ENCODE peak calls at places on chromosomes 1 and 21, in four cellular contexts. S is WTC11, X is neural progenitor cell, V is left cardiac atrium. T is an unnamed sample.

GRCh38 chr1:184418955-184419733 is 32.3 kb downstream of the C1orf21 start:
- DNase-seq in S (no peak), V (no peak), X (no peak), T (no peak)

GRCh38 chr1:22447581-22448215 is 4.0 kb upstream of the ZBTB40 start:
- DNase-seq in V (no peak), S (no peak), X (no peak), T (no peak)

GRCh38 chr1:15616704-15617172 is 520 bp upstream of the DDI2 start:
- DNase-seq in V (peak; percentile 42), S (no peak), X (peak; percentile 42), T (no peak)

GRCh38 chr1:178945763-178946266 is 74.9 kb upstream of the ANGPTL1 start:
- DNase-seq in V (no peak), X (peak; percentile 20), S (no peak), T (no peak)

GRCh38 chr1:223230161-223230881 is 87.3 kb upstream of the TLR5 start:
- DNase-seq in X (no peak), S (no peak), V (no peak), T (no peak)

GRCh38 chr21:37849703-37850102 is 66.6 kb downstream of the KCNJ6 start:
- DNase-seq in X (no peak), V (no peak), S (no peak), T (no peak)

GRCh38 chr1:212559929-212560328 is 48.6 kb upstream of the ATF3 start:
- DNase-seq in V (no peak), S (no peak), X (no peak), T (no peak)

GRCh38 chr1:153040950-153041631 is at the start of gene SPRR2D:
- DNase-seq in X (no peak), V (no peak), S (no peak), T (no peak)

GRCh38 chr1:241606544-241606943 is 33.6 kb downstream of the CHML start:
- DNase-seq in S (no peak), X (no peak), V (no peak), T (no peak)

GRCh38 chr1:25437672-25438071 is 7.0 kb downstream of the MACO1 start:
- DNase-seq in S (no peak), V (no peak), X (no peak), T (no peak)

GRCh38 chr21:42547001-42547905 is 33.6 kb downstream of the SLC37A1 start:
- DNase-seq in S (no peak), X (no peak), V (peak; percentile 5), T (no peak)

GRCh38 chr21:44461438-44462089 is 6.3 kb downstream of the LRRC3 start:
- DNase-seq in S (no peak), V (no peak), X (peak; percentile 40), T (no peak)

GRCh38 chr1:107877749-107878148 is 87.2 kb downstream of the VAV3 start:
- DNase-seq in V (no peak), X (no peak), S (no peak), T (no peak)

GRCh38 chr1:182069028-182069466 is 7.5 kb upstream of the ZNF648 start:
- DNase-seq in X (peak; percentile 87), V (peak; percentile 49), S (peak; percentile 74), T (peak; percentile 50)

GRCh38 chr1:23169727-23170335 is 1.2 kb upstream of the LUZP1 start:
- DNase-seq in S (no peak), X (peak; percentile 23), V (peak; percentile 82), T (no peak)